ENCODE peak calls at places on chromosome 16, in five cellular contexts. L is GM23248; W is H9; Z is CD4-positive, CD25-positive, alpha-beta regulatory T cell; I is upper lobe of right lung. N is an unnamed sample.

GRCh38 chr16:3651461-3652372 is 2.8 kb upstream of the DNASE1 start:
- DNase-seq in L (no peak), W (no peak), Z (no peak), I (peak; percentile 23), N (no peak)

GRCh38 chr16:27918755-27919154 is 144.8 kb downstream of the GSG1L start:
- DNase-seq in L (peak; percentile 11), W (no peak), Z (no peak), I (no peak), N (no peak)

GRCh38 chr16:75002474-75002873 is 3.6 kb downstream of the ZNRF1 start:
- DNase-seq in L (no peak), W (no peak), Z (no peak), I (no peak), N (no peak)

GRCh38 chr16:50367777-50368409 is 895 bp downstream of the BRD7 start:
- DNase-seq in L (peak; percentile 58), W (no peak), Z (no peak), I (no peak), N (no peak)

GRCh38 chr16:57955572-57955971 is 15.4 kb downstream of the CNGB1 start:
- DNase-seq in L (no peak), W (no peak), Z (no peak), I (peak; percentile 84), N (no peak)

GRCh38 chr16:48098472-48098871 is 57.3 kb downstream of the ABCC12 start:
- DNase-seq in L (no peak), W (no peak), Z (no peak), I (no peak), N (no peak)

GRCh38 chr16:8675183-8676159 is 1.1 kb downstream of the ABAT start:
- DNase-seq in L (peak; percentile 14), W (no peak), Z (peak; percentile 30), I (no peak), N (no peak)

GRCh38 chr16:29810699-29811169 is 1.3 kb upstream of the PRRT2 start:
- DNase-seq in L (no peak), W (peak; percentile 51), Z (no peak), I (no peak), N (peak; percentile 46)

GRCh38 chr16:8739989-8740704 is 57.3 kb downstream of the TMEM186 start:
- DNase-seq in L (no peak), W (no peak), Z (no peak), I (peak; percentile 29), N (no peak)

GRCh38 chr16:31331141-31331764 is 23.7 kb upstream of the ITGAX start:
- DNase-seq in L (no peak), W (peak; percentile 52), Z (no peak), I (no peak), N (peak; percentile 72)

GRCh38 chr16:54879681-54880080 is 51.0 kb upstream of the IRX5 start:
- DNase-seq in L (peak; percentile 17), W (no peak), Z (no peak), I (no peak), N (no peak)

GRCh38 chr16:87017388-87018012 is 299.7 kb downstream of the C16orf95 start:
- DNase-seq in L (peak; percentile 91), W (peak; percentile 39), Z (no peak), I (no peak), N (peak; percentile 51)

GRCh38 chr16:50467943-50468748 is 80.0 kb upstream of the NKD1 start:
- DNase-seq in L (peak; percentile 24), W (peak; percentile 78), Z (no peak), I (peak; percentile 57), N (peak; percentile 93)

GRCh38 chr16:719815-720506 is 985 bp upstream of the ANTKMT start:
- DNase-seq in L (peak; percentile 38), W (no peak), Z (peak; percentile 45), I (no peak), N (no peak)

GRCh38 chr16:21075252-21075651 is 75.4 kb downstream of the DNAH3 start:
- DNase-seq in L (no peak), W (no peak), Z (no peak), I (no peak), N (no peak)

GRCh38 chr16:77600555-77600954 is 121.8 kb upstream of the NUDT7 start:
- DNase-seq in L (no peak), W (no peak), Z (no peak), I (no peak), N (no peak)

GRCh38 chr16:21959050-21959449 is 5.9 kb downstream of the UQCRC2 start:
- DNase-seq in L (no peak), W (no peak), Z (no peak), I (no peak), N (no peak)

GRCh38 chr16:3157229-3158013 is 22.6 kb downstream of the ZNF213 start:
- DNase-seq in L (peak; percentile 89), W (peak; percentile 91), Z (no peak), I (peak; percentile 80), N (peak; percentile 78)

GRCh38 chr16:3467920-3468319 is 24.4 kb downstream of the NAA60 start:
- DNase-seq in L (peak; percentile 43), W (no peak), Z (no peak), I (no peak), N (no peak)

GRCh38 chr16:54817432-54817831 is 113.2 kb upstream of the IRX5 start:
- DNase-seq in L (peak; percentile 15), W (peak; percentile 30), Z (no peak), I (no peak), N (peak; percentile 26)

GRCh38 chr16:67528870-67529638 is 425 bp downstream of the RIPOR1 start:
- DNase-seq in L (peak; percentile 86), W (no peak), Z (no peak), I (peak; percentile 80), N (peak; percentile 80)

GRCh38 chr16:56684256-56684925 is 2.1 kb downstream of the MT1X start:
- DNase-seq in L (no peak), W (no peak), Z (no peak), I (no peak), N (no peak)
- H3K4me1 ChIP-seq in L (peaks cover 15% of the 10 kb centered on the region), W (no peaks in the 10 kb centered on the region), Z (peaks cover 29% of the 10 kb centered on the region), I (peaks cover 23% of the 10 kb centered on the region), N (peaks cover 5% of the 10 kb centered on the region)

GRCh38 chr16:89717310-89718197 is 3.1 kb downstream of the VPS9D1 start:
- DNase-seq in L (no peak), W (no peak), Z (no peak), I (no peak), N (no peak)

GRCh38 chr16:89720859-89721643 is at the start of the genes VPS9D1 and ZNF276:
- DNase-seq in L (peak; percentile 92), W (peak; percentile 79), Z (peak; percentile 84), I (peak; percentile 95), N (peak; percentile 94)

GRCh38 chr16:89722392-89723278 is 1.3 kb downstream of the ZNF276 start:
- DNase-seq in L (peak; percentile 26), W (no peak), Z (peak; percentile 75), I (peak; percentile 93), N (peak; percentile 43)

GRCh38 chr16:89721644-89722391 is 481 bp downstream of the ZNF276 start:
- DNase-seq in L (peak; percentile 77), W (no peak), Z (peak; percentile 92), I (peak; percentile 90), N (peak; percentile 62)

DNA sequence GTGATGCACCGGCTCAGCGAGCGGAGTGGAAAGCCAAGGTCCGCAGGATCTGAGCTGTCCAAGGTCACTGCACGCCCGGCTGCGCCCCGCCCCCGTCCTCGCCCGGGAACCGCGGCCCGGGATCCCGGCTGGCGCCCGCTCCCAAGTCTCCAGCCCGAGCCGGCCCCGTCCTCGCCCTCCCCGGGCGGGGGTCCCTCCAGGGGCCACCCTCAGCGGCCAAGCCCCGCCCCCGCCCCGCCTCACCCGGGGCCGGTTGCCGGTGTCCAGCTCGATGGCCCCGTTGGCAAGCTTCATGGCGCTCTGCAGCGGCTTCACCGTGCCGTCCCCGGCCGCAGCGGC is 209 bp downstream of the VPS9D1 start:
- DNase-seq in L (peak; percentile 68), W (peak; percentile 67), Z (no peak), I (peak; percentile 79), N (peak; percentile 81)
- H3K4me1 ChIP-seq in L (peaks cover 17% of the 10 kb centered on the region), W (no peaks in the 10 kb centered on the region), Z (peaks cover 51% of the 10 kb centered on the region), I (peaks cover 36% of the 10 kb centered on the region), N (peaks cover 9% of the 10 kb centered on the region)

DNA sequence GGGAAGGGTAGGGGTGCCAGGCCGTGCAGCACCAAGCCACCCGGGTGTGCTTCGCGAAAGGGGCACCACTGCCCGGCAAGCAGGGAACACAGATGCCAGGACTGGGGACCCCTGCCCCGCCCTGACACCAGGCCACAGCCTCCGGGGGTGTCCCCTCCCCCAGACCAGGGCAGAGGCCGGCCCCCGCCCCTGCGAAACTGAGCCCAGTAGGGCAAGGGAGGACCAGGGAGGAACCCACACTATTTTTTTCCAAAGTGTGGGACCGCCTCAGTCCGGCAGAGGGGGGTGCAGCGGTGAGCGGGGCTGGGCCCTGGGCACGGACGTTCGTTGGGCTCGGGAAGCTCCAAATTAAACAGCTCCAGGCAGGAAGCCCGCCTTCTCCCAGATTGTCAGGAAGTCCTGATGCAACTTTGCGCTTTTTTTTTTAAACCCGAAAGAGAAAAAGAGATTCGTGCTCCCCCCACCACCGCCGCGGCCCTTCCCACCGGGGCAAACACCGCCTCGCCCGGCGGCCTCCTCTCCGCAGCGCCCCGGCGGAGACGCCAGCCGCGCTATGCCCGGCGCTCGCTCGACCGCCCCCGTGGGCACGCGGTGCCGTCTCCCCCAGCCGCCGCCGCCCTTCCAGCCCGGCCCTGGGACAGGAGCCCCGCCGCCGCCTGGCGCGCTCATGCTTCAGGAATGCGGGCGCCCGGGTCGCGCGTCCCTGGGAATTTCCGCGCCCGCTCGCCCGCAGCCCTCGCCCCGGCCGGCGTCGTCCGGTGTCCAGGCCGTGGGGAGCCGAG is 755 bp downstream of the PIEZO1 start:
- DNase-seq in L (peak; percentile 93), W (peak; percentile 64), Z (peak; percentile 36), I (peak; percentile 88), N (peak; percentile 86)
- H3K4me1 ChIP-seq in L (peaks cover 30% of the 10 kb centered on the region), W (no peaks in the 10 kb centered on the region), Z (peaks cover 57% of the 10 kb centered on the region), I (peaks cover 46% of the 10 kb centered on the region), N (no peaks in the 10 kb centered on the region)

DNA sequence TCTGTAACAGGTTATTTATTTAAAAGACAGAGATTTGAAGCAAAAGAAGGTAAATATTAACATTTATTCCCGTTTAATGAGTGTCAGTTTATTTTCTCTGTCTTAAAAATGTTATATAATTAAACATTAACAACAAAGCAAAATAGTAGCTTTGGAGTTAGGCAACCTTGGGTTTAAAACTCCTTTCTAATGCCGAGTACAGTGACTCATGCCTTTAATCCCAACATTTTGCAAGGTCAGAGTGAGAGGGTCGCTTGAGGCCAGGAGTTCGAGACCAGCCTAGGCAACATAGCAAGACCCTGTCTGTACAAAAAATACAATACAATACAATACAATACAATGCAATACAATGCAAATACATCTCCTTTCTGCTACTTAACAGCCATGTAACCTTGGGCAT is 128.7 kb downstream of the CHD9 start:
- DNase-seq in L (no peak), W (no peak), Z (no peak), I (no peak), N (no peak)
- H3K4me1 ChIP-seq in L (no peaks in the 10 kb centered on the region), W (no peaks in the 10 kb centered on the region), Z (no peaks in the 10 kb centered on the region), I (no peaks in the 10 kb centered on the region), N (no peaks in the 10 kb centered on the region)

N was measured in neural progenitor cell.